ENCODE peak calls at places on chromosomes 4 and X, in nine cellular contexts. J, Q, U, W, E, Y, G, C and O are unnamed samples. For H3K27me3, the result is how much of the 10 kb centered on the place peaks cover.

GRCh38 chrX:103811858-103812257 is 20.2 kb downstream of the RAB9B start:
- DNase-seq in J (no peak), Q (no peak), U (no peak), W (no peak), E (no peak), Y (no peak), G (no peak), C (no peak), O (no peak)

GRCh38 chr4:8221985-8222384 is 22.9 kb downstream of the SH3TC1 start:
- DNase-seq in J (no peak), Q (no peak), U (no peak), W (no peak), E (no peak), Y (no peak), G (peak), C (no peak), O (no peak)

GRCh38 chrX:153927936-153928760 is 2.1 kb upstream of the ARHGAP4 start:
- DNase-seq in J (peak), Q (peak), U (peak), W (peak), E (peak), Y (peak), G (peak), C (peak), O (peak)

GRCh38 chr4:82515705-82516104 is 46.1 kb downstream of the TMEM150C start:
- DNase-seq in J (no peak), Q (no peak), U (no peak), W (peak), E (no peak), Y (no peak), G (peak), C (no peak), O (peak)

GRCh38 chr4:111641813-111642579 is 503.3 kb upstream of the FAM241A start:
- DNase-seq in J (peak), Q (peak), U (peak), W (peak), E (peak), Y (peak), G (peak), C (peak), O (peak)

GRCh38 chr4:110188113-110188512 is 10.3 kb downstream of the ELOVL6 start:
- DNase-seq in J (no peak), Q (no peak), U (no peak), W (no peak), E (no peak), Y (no peak), G (no peak), C (no peak), O (no peak)

GRCh38 chr4:93317046-93317445 is 511.5 kb upstream of the ATOH1 start:
- DNase-seq in J (no peak), Q (no peak), U (no peak), W (no peak), E (no peak), Y (no peak), G (no peak), C (no peak), O (no peak)

GRCh38 chr4:182492456-182492855 is 249.3 kb downstream of the TENM3 start:
- DNase-seq in J (no peak), Q (no peak), U (no peak), W (peak), E (no peak), Y (no peak), G (peak), C (no peak), O (no peak)

GRCh38 chrX:98490670-98491069 is 1607.0 kb downstream of the RPA4 start:
- DNase-seq in J (no peak), Q (no peak), U (no peak), W (no peak), E (no peak), Y (no peak), G (no peak), C (no peak), O (no peak)

GRCh38 chrX:149757206-149758067 is 16.4 kb upstream of the HSFX1 start:
- DNase-seq in J (no peak), Q (no peak), U (no peak), W (no peak), E (no peak), Y (no peak), G (no peak), C (no peak), O (no peak)

GRCh38 chr4:128354205-128354821 is 66.7 kb upstream of the PGRMC2 start:
- DNase-seq in J (peak), Q (no peak), U (no peak), W (peak), E (no peak), Y (no peak), G (peak), C (peak), O (peak)

GRCh38 chr4:121421594-121421993 is 40.8 kb upstream of the QRFPR start:
- DNase-seq in J (peak), Q (peak), U (no peak), W (peak), E (no peak), Y (no peak), G (peak), C (no peak), O (no peak)

GRCh38 chr4:2273657-2274319 is 11.9 kb upstream of the MXD4 start:
- DNase-seq in J (no peak), Q (no peak), U (peak), W (no peak), E (no peak), Y (no peak), G (no peak), C (no peak), O (no peak)

GRCh38 chr4:100295792-100296191 is 105.5 kb upstream of the DDIT4L start:
- DNase-seq in J (no peak), Q (no peak), U (no peak), W (peak), E (no peak), Y (no peak), G (peak), C (no peak), O (no peak)

GRCh38 chrX:8084023-8084422 is 87.0 kb downstream of the VCX2 start:
- DNase-seq in J (no peak), Q (no peak), U (no peak), W (no peak), E (no peak), Y (no peak), G (peak), C (no peak), O (no peak)

GRCh38 chr4:180156684-180157083 is 2086.5 kb upstream of the TENM3 start:
- DNase-seq in J (no peak), Q (no peak), U (no peak), W (no peak), E (no peak), Y (no peak), G (no peak), C (no peak), O (no peak)

GRCh38 chr4:55303818-55304217 is 42.2 kb upstream of the SRD5A3 start:
- DNase-seq in J (no peak), Q (peak), U (no peak), W (peak), E (no peak), Y (no peak), G (peak), C (no peak), O (peak)

GRCh38 chrX:38514014-38514854 is 47.1 kb upstream of the TSPAN7 start:
- DNase-seq in J (no peak), Q (no peak), U (no peak), W (no peak), E (no peak), Y (no peak), G (no peak), C (no peak), O (no peak)

DNA sequence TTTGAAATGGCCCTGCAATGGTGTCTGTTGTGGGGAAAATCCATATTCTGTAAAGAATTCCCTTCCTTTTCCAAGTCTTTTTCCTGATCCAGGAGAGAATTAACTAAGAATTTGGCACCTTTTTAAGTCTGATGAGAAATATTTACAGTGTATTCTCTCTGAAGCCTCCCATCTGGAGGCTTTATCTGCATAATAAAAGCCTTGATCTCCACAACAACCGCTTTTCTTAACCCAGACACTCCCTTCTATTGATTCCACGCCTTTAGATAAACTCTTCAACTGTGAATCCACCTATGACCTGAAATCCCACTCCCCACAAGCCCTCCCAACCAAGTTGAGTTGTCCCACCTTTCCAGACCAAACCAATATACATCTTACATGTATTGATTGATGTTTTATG is 43.1 kb upstream of the TMPRSS11E start:
- DNase-seq in J (peak), Q (no peak), U (no peak), W (no peak), E (no peak), Y (no peak), G (no peak), C (no peak), O (no peak)
- H3K4me3 ChIP-seq in J (no peak), Q (no peak), U (no peak), W (no peak), E (no peak), Y (no peak), G (no peak), C (no peak), O (no peak)

GRCh38 chr4:146650034-146650433 is 11.3 kb downstream of the POU4F2 start:
- DNase-seq in J (no peak), Q (no peak), U (no peak), W (no peak), E (no peak), Y (no peak), G (no peak), C (no peak), O (no peak)
- H3K27me3 ChIP-seq in J (half or more), Q (under half), U (under half), W (half or more), E (under half), Y (half or more), G (half or more), C (half or more), O (under half)

GRCh38 chr4:169079942-169080827 is 70.1 kb upstream of the CBR4 start:
- DNase-seq in J (no peak), Q (no peak), U (peak), W (peak), E (peak), Y (no peak), G (peak), C (peak), O (no peak)
- H3K4me3 ChIP-seq in J (no peak), Q (no peak), U (peak), W (no peak), E (no peak), Y (peak), G (no peak), C (no peak), O (no peak)

GRCh38 chr4:108166038-108166437 is 2.7 kb downstream of the LEF1 start:
- DNase-seq in J (no peak), Q (no peak), U (no peak), W (no peak), E (no peak), Y (no peak), G (no peak), C (no peak), O (no peak)
- H3K27me3 ChIP-seq in J (under half), Q (under half), U (under half), W (half or more), E (under half), Y (half or more), G (half or more), C (under half), O (under half)

GRCh38 chrX:40170830-40171512 is 73.2 kb upstream of the BCOR start:
- DNase-seq in J (peak), Q (no peak), U (no peak), W (peak), E (no peak), Y (no peak), G (peak), C (no peak), O (no peak)
- H3K4me3 ChIP-seq in J (no peak), Q (peak), U (peak), W (peak), E (peak), Y (peak), G (no peak), C (no peak), O (no peak)